ENCODE peak calls at places on chromosomes 16 and 17, in six cellular contexts. P is heart left ventricle, W is thyroid gland, A is adrenal gland, T is GM12878, U is IMR-90. Z is an unnamed sample.

GRCh38 chr17:28392491-28392890 is 13.5 kb downstream of the SLC46A1 start:
- DNase-seq in T (no peak), U (no peak), P (no peak), W (no peak), A (peak), Z (no peak)

GRCh38 chr17:58248955-58249269 is 10.5 kb downstream of the LPO start:
- DNase-seq in T (no peak), P (no peak), U (no peak), W (no peak), A (peak), Z (no peak)

GRCh38 chr16:49539758-49540157 is 166.2 kb downstream of the C16orf78 start:
- DNase-seq in T (no peak), P (no peak), A (no peak), U (no peak), W (no peak), Z (no peak)

GRCh38 chr17:50636145-50636803 is 1.6 kb downstream of the ABCC3 start:
- DNase-seq in A (no peak), P (no peak), U (no peak), T (no peak), W (no peak), Z (no peak)

GRCh38 chr16:87897563-87898505 is 28.5 kb upstream of the SLC7A5 start:
- DNase-seq in A (no peak), P (no peak), U (no peak), T (no peak), W (no peak), Z (no peak)

GRCh38 chr17:4184811-4185210 is 41.8 kb downstream of the CYB5D2 start:
- DNase-seq in P (no peak), W (no peak), U (no peak), A (no peak), T (no peak), Z (no peak)

GRCh38 chr17:64073771-64074703 is 53.6 kb upstream of the ICAM2 start:
- DNase-seq in T (peak), U (no peak), W (no peak), A (peak), P (no peak), Z (no peak)

GRCh38 chr17:50501054-50501453 is 7.2 kb upstream of the MYCBPAP start:
- DNase-seq in T (no peak), U (no peak), W (peak), P (no peak), A (peak), Z (peak)

GRCh38 chr17:3995067-3995466 is 30.8 kb upstream of the ATP2A3 start:
- DNase-seq in U (no peak), T (no peak), A (no peak), W (no peak), P (no peak), Z (no peak)

GRCh38 chr16:57592591-57593003 is 35.8 kb upstream of the ADGRG1 start:
- DNase-seq in T (no peak), W (no peak), U (no peak), P (no peak), A (peak), Z (no peak)

GRCh38 chr16:85988723-85989313 is 89.9 kb downstream of the IRF8 start:
- DNase-seq in A (no peak), T (peak), W (no peak), U (no peak), P (no peak), Z (no peak)

GRCh38 chr17:68613739-68614298 is 12.7 kb upstream of the FAM20A start:
- DNase-seq in W (peak), T (no peak), A (no peak), P (no peak), U (no peak), Z (peak)

GRCh38 chr16:75236736-75237397 is 14.6 kb downstream of the BCAR1 start:
- DNase-seq in A (no peak), U (no peak), T (no peak), W (no peak), P (no peak), Z (no peak)

GRCh38 chr16:13471478-13471877 is 448.5 kb upstream of the ERCC4 start:
- DNase-seq in U (no peak), P (no peak), W (no peak), T (no peak), A (no peak), Z (no peak)

GRCh38 chr17:64418506-64419339 is 28.1 kb upstream of the PECAM1 start:
- DNase-seq in U (peak), T (no peak), W (no peak), P (no peak), A (peak), Z (peak)

GRCh38 chr16:3065069-3065741 is at the start of gene IL32:
- DNase-seq in P (peak), A (peak), U (peak), T (no peak), W (peak), Z (no peak)

GRCh38 chr17:2436516-2436915 is 35.7 kb upstream of the MNT start:
- DNase-seq in P (no peak), U (no peak), T (no peak), A (no peak), W (no peak), Z (no peak)

GRCh38 chr17:44556114-44556853 is 1.0 kb upstream of the FZD2 start:
- DNase-seq in T (peak), U (peak), P (peak), W (peak), A (peak), Z (peak)
- TF ChIP-seq POLR2A in T (no peak), U (peak), P (no peak), W (no peak), A (no peak), Z (no peak)

DNA sequence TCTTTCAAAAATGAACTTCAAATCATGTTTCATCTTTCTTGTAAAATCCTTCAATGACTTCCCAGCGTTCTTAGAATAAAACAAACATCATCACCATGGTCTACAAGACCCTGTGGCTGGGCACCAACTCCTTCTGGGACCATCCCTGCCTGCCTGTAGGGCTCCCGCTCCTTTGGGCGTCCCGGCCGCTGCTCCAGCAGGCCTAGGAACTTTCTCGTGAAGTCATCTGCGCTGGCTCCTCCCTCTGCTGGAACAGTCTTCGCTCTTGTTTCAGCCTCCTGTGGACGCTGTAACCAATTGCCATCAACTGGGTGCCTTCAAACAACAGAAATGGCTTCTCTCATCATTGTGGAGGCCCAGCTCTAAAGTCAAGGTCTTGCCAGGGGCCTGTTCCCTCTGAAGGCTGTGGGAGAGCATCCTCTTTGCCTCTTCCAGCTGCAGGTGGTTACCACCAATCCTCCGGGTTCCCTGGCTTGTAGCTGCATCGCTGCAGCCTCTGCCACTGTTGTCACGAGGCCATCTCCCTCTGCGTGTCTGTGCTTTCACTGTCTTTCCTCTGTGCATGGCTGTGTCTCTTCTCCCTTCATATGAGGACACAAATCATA is 185.5 kb upstream of the SDK2 start:
- DNase-seq in W (no peak), A (no peak), U (no peak), P (no peak), T (no peak), Z (no peak)
- TF ChIP-seq POLR2A in W (no peak), A (no peak), U (no peak), P (no peak), T (no peak), Z (no peak)

DNA sequence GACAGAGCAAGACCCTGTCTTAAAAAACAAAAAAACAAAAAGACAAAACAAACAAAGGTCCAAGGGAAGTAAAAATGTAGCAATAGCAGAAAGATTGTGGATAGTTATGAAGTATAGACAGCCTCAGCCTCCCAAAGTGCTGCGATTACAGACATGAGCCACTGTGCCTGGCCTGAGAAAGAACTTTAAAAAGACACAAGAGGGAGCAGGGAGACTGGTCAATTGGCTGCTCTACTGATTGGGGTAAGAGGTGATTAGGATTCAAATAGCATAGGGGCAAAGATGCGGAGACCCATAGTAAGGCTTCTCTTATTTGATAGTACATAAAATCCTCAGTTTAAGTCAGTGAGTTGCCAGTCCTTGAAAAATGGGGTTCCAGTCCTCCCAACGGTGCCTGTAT is 518.2 kb upstream of the GOT2 start:
- DNase-seq in T (no peak), W (no peak), P (no peak), U (no peak), A (no peak), Z (no peak)
- TF ChIP-seq POLR2A in T (no peak), W (no peak), P (no peak), U (no peak), A (no peak), Z (no peak)

GRCh38 chr17:7042507-7043194 is 1.2 kb downstream of the SLC16A11 start:
- DNase-seq in P (no peak), T (no peak), A (no peak), W (peak), U (no peak), Z (no peak)
- TF ChIP-seq POLR2A in P (no peak), T (peak), A (no peak), W (no peak), U (no peak), Z (peak)

GRCh38 chr17:42609182-42609813 is at the start of the genes RETREG3 and TUBG1:
- DNase-seq in T (peak), U (peak), P (peak), A (peak), W (peak), Z (peak)
- TF ChIP-seq POLR2A in T (peak), U (peak), P (peak), A (peak), W (peak), Z (peak)

GRCh38 chr17:39980402-39981206 is at the start of gene PSMD3:
- DNase-seq in P (peak), A (peak), U (peak), W (peak), T (peak), Z (peak)
- TF ChIP-seq POLR2A in P (peak), A (peak), U (peak), W (peak), T (peak), Z (peak)

GRCh38 chr17:82236142-82236971 is 7.5 kb downstream of the SLC16A3 start:
- DNase-seq in P (peak), W (peak), T (no peak), A (peak), U (peak), Z (peak)
- TF ChIP-seq POLR2A in P (no peak), W (no peak), T (no peak), A (no peak), U (no peak), Z (no peak)

GRCh38 chr16:29836623-29837022 is 16.4 kb downstream of the MVP start:
- DNase-seq in W (no peak), P (no peak), T (no peak), U (no peak), A (no peak), Z (no peak)
- TF ChIP-seq POLR2A in W (no peak), P (no peak), T (peak), U (no peak), A (no peak), Z (no peak)

DNA sequence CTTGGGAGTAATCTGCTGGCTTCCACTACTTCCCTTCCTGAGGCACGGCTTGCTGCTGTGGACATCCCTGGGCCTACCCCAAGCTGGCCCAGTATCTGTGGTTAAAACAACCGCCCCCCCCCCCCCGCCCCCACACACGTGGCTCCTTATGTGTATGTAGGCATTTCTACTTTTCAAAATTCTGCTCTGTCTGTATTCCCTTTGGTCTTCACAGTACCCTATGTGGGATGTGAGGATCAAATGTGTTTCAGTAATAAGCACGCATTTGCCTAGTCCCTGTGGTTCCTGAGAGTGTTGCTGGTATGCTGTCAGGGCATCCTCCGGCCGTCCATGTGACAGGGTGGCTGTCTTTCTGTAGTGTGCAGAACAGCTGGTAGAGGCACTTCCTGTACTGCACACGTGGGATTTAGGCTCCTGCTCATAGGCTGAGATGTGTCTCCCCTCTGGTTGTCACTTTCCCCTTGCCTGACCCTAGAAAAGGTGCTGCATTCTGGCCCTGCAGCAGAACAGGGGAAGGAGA is 2.2 kb downstream of the NT5M start:
- DNase-seq in A (peak), U (no peak), W (no peak), T (peak), P (no peak), Z (peak)
- TF ChIP-seq POLR2A in A (no peak), U (no peak), W (no peak), T (peak), P (no peak), Z (no peak)

Z was measured in erythroblast.